ENCODE peak calls at places on chromosomes 12 and 14, in seven cellular contexts. F is CD14-positive monocyte, W is SK-N-SH, O is GM06990, U is tibial artery, C is astrocyte of the spinal cord, V is neural crest cell. D is an unnamed sample.

GRCh38 chr14:88098128-88098527 is 93.2 kb downstream of the GPR65 start:
- DNase-seq in F (no peak), W (no peak), O (no peak), U (no peak), C (no peak), V (no peak), D (no peak)

GRCh38 chr12:18967814-18968213 is 161.7 kb upstream of the PLEKHA5 start:
- DNase-seq in F (no peak), W (no peak), O (no peak), U (no peak), C (peak; percentile 12), V (no peak), D (no peak)

GRCh38 chr12:32025906-32026305 is 66.7 kb downstream of the RESF1 start:
- DNase-seq in F (no peak), W (no peak), O (no peak), U (no peak), C (no peak), V (no peak), D (no peak)

GRCh38 chr14:75879031-75879430 is 102.8 kb downstream of the TGFB3 start:
- DNase-seq in F (no peak), W (no peak), O (peak; percentile 34), U (no peak), C (peak; percentile 89), V (no peak), D (peak; percentile 13)

GRCh38 chr12:124508323-124509096 is 58.9 kb downstream of the NCOR2 start:
- DNase-seq in F (no peak), W (no peak), O (no peak), U (no peak), C (no peak), V (no peak), D (peak; percentile 83)

GRCh38 chr12:104049278-104050257 is at the start of gene GLT8D2:
- DNase-seq in F (no peak), W (peak; percentile 70), O (no peak), U (peak; percentile 82), C (peak; percentile 84), V (peak; percentile 34), D (no peak)

GRCh38 chr12:76085159-76085868 is 829 bp upstream of the NAP1L1 start:
- DNase-seq in F (no peak), W (peak; percentile 17), O (peak; percentile 19), U (no peak), C (peak; percentile 43), V (no peak), D (peak; percentile 69)

GRCh38 chr12:90456248-90456647 is 498.7 kb downstream of the CCER1 start:
- DNase-seq in F (no peak), W (no peak), O (no peak), U (no peak), C (no peak), V (no peak), D (no peak)

GRCh38 chr14:77459072-77459723 is 1.3 kb downstream of the AHSA1 start:
- DNase-seq in F (no peak), W (peak; percentile 63), O (peak; percentile 30), U (no peak), C (peak; percentile 81), V (peak; percentile 61), D (peak; percentile 56)

GRCh38 chr14:65926935-65927700 is 514.6 kb downstream of the FUT8 start:
- DNase-seq in F (no peak), W (no peak), O (no peak), U (no peak), C (no peak), V (no peak), D (no peak)

GRCh38 chr12:75784591-75784990 is 247.0 kb downstream of the PHLDA1 start:
- DNase-seq in F (no peak), W (peak; percentile 72), O (no peak), U (peak; percentile 68), C (peak; percentile 29), V (no peak), D (no peak)

GRCh38 chr12:89349814-89350213 is 2.5 kb downstream of the DUSP6 start:
- DNase-seq in F (peak; percentile 53), W (peak; percentile 38), O (no peak), U (no peak), C (peak; percentile 74), V (peak; percentile 50), D (no peak)

GRCh38 chr12:62966990-62967506 is 32.1 kb upstream of the PPM1H start:
- DNase-seq in F (no peak), W (no peak), O (no peak), U (no peak), C (no peak), V (no peak), D (no peak)

GRCh38 chr12:101920906-101921305 is 43.5 kb downstream of the DRAM1 start:
- DNase-seq in F (no peak), W (no peak), O (no peak), U (no peak), C (no peak), V (no peak), D (no peak)

GRCh38 chr12:64781374-64782029 is 22.3 kb upstream of the GNS start:
- DNase-seq in F (no peak), W (peak; percentile 26), O (peak; percentile 19), U (no peak), C (no peak), V (no peak), D (peak; percentile 34)

GRCh38 chr12:9773216-9773877 is 12.6 kb upstream of the CD69 start:
- DNase-seq in F (no peak), W (no peak), O (no peak), U (no peak), C (no peak), V (no peak), D (no peak)

GRCh38 chr12:11763760-11764520 is 114.5 kb downstream of the ETV6 start:
- DNase-seq in F (no peak), W (no peak), O (no peak), U (no peak), C (peak; percentile 72), V (no peak), D (no peak)

GRCh38 chr14:73661872-73662271 is 17.1 kb downstream of the DNAL1 start:
- DNase-seq in F (no peak), W (no peak), O (no peak), U (no peak), C (peak; percentile 17), V (no peak), D (no peak)

GRCh38 chr12:31226639-31227038 is 99.3 kb downstream of the SINHCAF start:
- DNase-seq in F (no peak), W (peak; percentile 76), O (no peak), U (no peak), C (no peak), V (no peak), D (no peak)

GRCh38 chr12:104137902-104138746 is at the start of gene NFYB:
- DNase-seq in F (peak; percentile 95), W (peak; percentile 96), O (peak; percentile 89), U (peak; percentile 98), C (peak; percentile 97), V (peak; percentile 83), D (peak; percentile 99)

GRCh38 chr14:23828001-23828400 is 125.6 kb upstream of the DHRS4 start:
- DNase-seq in F (no peak), W (no peak), O (no peak), U (no peak), C (peak; percentile 10), V (no peak), D (no peak)

GRCh38 chr14:23538785-23539184 is 12.8 kb downstream of the ZFHX2 start:
- DNase-seq in F (no peak), W (no peak), O (no peak), U (no peak), C (peak; percentile 22), V (no peak), D (no peak)

GRCh38 chr14:70130498-70130897 is 58.3 kb downstream of the SLC8A3 start:
- DNase-seq in F (no peak), W (no peak), O (no peak), U (no peak), C (no peak), V (no peak), D (no peak)

GRCh38 chr12:66066071-66066928 is 64.2 kb downstream of the LLPH start:
- DNase-seq in F (no peak), W (no peak), O (no peak), U (no peak), C (peak; percentile 87), V (no peak), D (no peak)

GRCh38 chr14:92635031-92635430 is 113.4 kb downstream of the LGMN start:
- DNase-seq in F (no peak), W (no peak), O (no peak), U (no peak), C (no peak), V (no peak), D (no peak)

GRCh38 chr14:89445252-89445973 is 28.4 kb upstream of the FOXN3 start:
- DNase-seq in F (peak; percentile 73), W (no peak), O (peak; percentile 41), U (peak; percentile 29), C (no peak), V (no peak), D (no peak)

GRCh38 chr14:101960225-101960624 is 4.1 kb upstream of the DYNC1H1 start:
- DNase-seq in F (no peak), W (no peak), O (no peak), U (peak; percentile 62), C (no peak), V (peak; percentile 27), D (no peak)

GRCh38 chr12:12721251-12721689 is 4.1 kb downstream of the CDKN1B start:
- DNase-seq in F (no peak), W (no peak), O (no peak), U (no peak), C (no peak), V (no peak), D (no peak)

GRCh38 chr12:116601933-116602809 is 43.0 kb downstream of the MAP1LC3B2 start:
- DNase-seq in F (no peak), W (no peak), O (no peak), U (no peak), C (no peak), V (no peak), D (no peak)

GRCh38 chr14:57378661-57379060 is 11.7 kb upstream of the NAA30 start:
- DNase-seq in F (no peak), W (no peak), O (no peak), U (no peak), C (peak; percentile 15), V (no peak), D (no peak)
- TF ChIP-seq CTCF in F (no peak), W (peak; percentile 54), O (no peak), U (no peak), C (peak; percentile 11), V (peak; percentile 46), D (no peak)

GRCh38 chr12:1749019-1749418 is 58.1 kb downstream of the ADIPOR2 start:
- DNase-seq in F (no peak), W (no peak), O (no peak), U (no peak), C (no peak), V (no peak), D (no peak)
- TF ChIP-seq CTCF in F (no peak), W (no peak), O (no peak), U (no peak), C (no peak), V (no peak), D (no peak)

DNA sequence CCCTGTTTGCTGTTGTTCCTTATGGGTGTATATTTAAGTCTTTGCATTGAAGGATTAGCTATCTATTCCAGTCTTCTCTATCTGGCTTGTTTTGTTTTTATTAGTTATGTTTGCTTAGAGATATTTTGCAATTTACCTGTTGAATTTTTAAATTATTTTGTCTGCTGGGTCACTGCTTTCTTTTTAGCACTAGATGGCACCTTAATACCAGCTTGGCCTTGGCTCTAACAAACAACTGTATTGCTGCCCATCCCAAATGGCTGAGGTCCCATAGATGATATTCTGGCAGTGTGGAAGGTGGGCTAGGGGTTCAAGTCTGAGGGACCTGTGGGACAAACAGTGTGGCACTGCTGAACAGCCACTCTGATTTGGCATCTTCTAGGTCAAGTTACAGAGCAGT is 144.0 kb upstream of the FBXO33 start:
- DNase-seq in F (no peak), W (no peak), O (no peak), U (no peak), C (peak; percentile 11), V (no peak), D (no peak)
- TF ChIP-seq CTCF in F (no peak), W (no peak), O (no peak), U (no peak), C (peak; percentile 27), V (no peak), D (no peak)

GRCh38 chr14:49677643-49678042 is 10.4 kb downstream of the POLE2 start:
- DNase-seq in F (no peak), W (peak; percentile 32), O (no peak), U (no peak), C (no peak), V (no peak), D (no peak)
- TF ChIP-seq CTCF in F (no peak), W (no peak), O (no peak), U (no peak), C (no peak), V (peak; percentile 36), D (no peak)

D was measured in GM13977.